ENCODE peak calls at places on chromosomes 3 and 15, in eight cellular contexts. Y is putamen; L is glutamatergic neuron; V is progenitor cell of endocrine pancreas; P is neural crest cell; J is stimulated activated CD4-positive, alpha-beta T cell treated with anti-CD3 and anti-CD28 coated beads, Interleukin-2, amount 100 ng/mL, for 48 hours; W is A549; C is astrocyte of the spinal cord. M is an unnamed sample.

GRCh38 chr15:87874896-87875661 is 381.5 kb downstream of the NTRK3 start:
- DNase-seq in Y (peak), L (peak), V (no peak), P (peak), J (no peak), W (no peak), C (peak), M (peak)

GRCh38 chr15:85625856-85626255 is 168.9 kb downstream of the KLHL25 start:
- DNase-seq in Y (no peak), L (no peak), V (no peak), P (no peak), J (no peak), W (no peak), C (peak), M (no peak)

GRCh38 chr3:53703630-53704362 is 142.4 kb downstream of the CHDH start:
- DNase-seq in Y (no peak), L (no peak), V (no peak), P (no peak), J (no peak), W (no peak), C (no peak), M (no peak)

GRCh38 chr3:40546811-40547210 is 22.1 kb downstream of the ZNF621 start:
- DNase-seq in Y (no peak), L (no peak), V (no peak), P (no peak), J (no peak), W (no peak), C (peak), M (peak)

GRCh38 chr15:31212956-31213694 is 111.6 kb upstream of the TRPM1 start:
- DNase-seq in Y (no peak), L (no peak), V (no peak), P (no peak), J (no peak), W (no peak), C (no peak), M (peak)

GRCh38 chr3:53753518-53754183 is 92.6 kb downstream of the CHDH start:
- DNase-seq in Y (no peak), L (no peak), V (no peak), P (no peak), J (no peak), W (no peak), C (no peak), M (no peak)

GRCh38 chr15:101501703-101502373 is 12.3 kb upstream of the PCSK6 start:
- DNase-seq in Y (no peak), L (peak), V (peak), P (peak), J (peak), W (peak), C (no peak), M (peak)

GRCh38 chr15:56053046-56053400 is 59.6 kb upstream of the NEDD4 start:
- DNase-seq in Y (no peak), L (no peak), V (no peak), P (no peak), J (no peak), W (no peak), C (no peak), M (no peak)

GRCh38 chr3:46449755-46450552 is 14.8 kb downstream of the LTF start:
- DNase-seq in Y (no peak), L (no peak), V (no peak), P (no peak), J (no peak), W (peak), C (no peak), M (peak)

GRCh38 chr3:116141724-116142123 is 303.6 kb downstream of the LSAMP start:
- DNase-seq in Y (no peak), L (no peak), V (no peak), P (no peak), J (no peak), W (no peak), C (peak), M (no peak)

GRCh38 chr15:32132850-32133249 is 102.5 kb downstream of the CHRNA7 start:
- DNase-seq in Y (no peak), L (no peak), V (no peak), P (no peak), J (no peak), W (no peak), C (no peak), M (no peak)

GRCh38 chr15:62821384-62822131 is 221.0 kb upstream of the TPM1 start:
- DNase-seq in Y (no peak), L (no peak), V (no peak), P (no peak), J (no peak), W (peak), C (no peak), M (no peak)

GRCh38 chr3:184419171-184419570 is 39.3 kb downstream of the CHRD start:
- DNase-seq in Y (no peak), L (no peak), V (no peak), P (no peak), J (no peak), W (no peak), C (no peak), M (peak)

GRCh38 chr3:50627407-50628051 is 10.6 kb downstream of the MAPKAPK3 start:
- DNase-seq in Y (no peak), L (peak), V (no peak), P (no peak), J (no peak), W (peak), C (peak), M (peak)

GRCh38 chr3:158794936-158795518 is 6.8 kb upstream of the MFSD1 start:
- DNase-seq in Y (no peak), L (no peak), V (no peak), P (no peak), J (no peak), W (peak), C (peak), M (peak)

GRCh38 chr15:65042776-65043322 is 2.3 kb upstream of the SLC51B start:
- DNase-seq in Y (no peak), L (no peak), V (no peak), P (no peak), J (no peak), W (no peak), C (no peak), M (no peak)

GRCh38 chr15:74893627-74894026 is 3.8 kb downstream of the MPI start:
- DNase-seq in Y (no peak), L (no peak), V (no peak), P (no peak), J (no peak), W (no peak), C (no peak), M (no peak)

GRCh38 chr15:88794001-88794400 is 9.2 kb upstream of the ACAN start:
- DNase-seq in Y (no peak), L (no peak), V (no peak), P (no peak), J (no peak), W (no peak), C (no peak), M (peak)

GRCh38 chr3:119015942-119016341 is 18.7 kb downstream of the IGSF11 start:
- DNase-seq in Y (no peak), L (no peak), V (no peak), P (no peak), J (no peak), W (no peak), C (no peak), M (no peak)

GRCh38 chr3:98552232-98553020 is 20.6 kb downstream of the GPR15 start:
- DNase-seq in Y (no peak), L (no peak), V (no peak), P (no peak), J (no peak), W (no peak), C (no peak), M (no peak)

GRCh38 chr3:107956991-107957467 is 133.8 kb downstream of the CD47 start:
- DNase-seq in Y (peak), L (no peak), V (no peak), P (no peak), J (no peak), W (no peak), C (no peak), M (no peak)

GRCh38 chr15:99157456-99157855 is 52.6 kb downstream of the SYNM start:
- DNase-seq in Y (no peak), L (no peak), V (no peak), P (no peak), J (no peak), W (no peak), C (no peak), M (no peak)